ENCODE peak calls at places on chromosomes 4 and X, in five cellular contexts. L is upper lobe of left lung, I is HepG2, P is K562, X is GM12878. J is an unnamed sample.

GRCh38 chrX:131735127-131735526 is 191.3 kb downstream of the OR13H1 start:
- ATAC-seq in L (no peak), I (no peak), P (no peak), X (no peak), J (peak; percentile 66)

GRCh38 chr4:75555294-75556164 is at the start of gene ODAPH:
- ATAC-seq in L (no peak), I (peak; percentile 93), P (peak; percentile 81), X (peak; percentile 97), J (no peak)

GRCh38 chrX:132331532-132331931 is 112.3 kb upstream of the RAP2C start:
- ATAC-seq in L (no peak), I (peak; percentile 80), P (no peak), X (no peak), J (no peak)

GRCh38 chr4:145937021-145937861 is 1.4 kb downstream of the ZNF827 start:
- ATAC-seq in L (peak; percentile 61), I (peak; percentile 40), P (peak; percentile 44), X (peak; percentile 32), J (peak; percentile 64)

GRCh38 chrX:65993915-65994460 is 45.9 kb downstream of the VSIG4 start:
- ATAC-seq in L (no peak), I (no peak), P (peak; percentile 12), X (no peak), J (no peak)

GRCh38 chr4:80539190-80539589 is 203.7 kb downstream of the CFAP299 start:
- ATAC-seq in L (no peak), I (no peak), P (no peak), X (peak; percentile 42), J (no peak)

GRCh38 chrX:34810364-34810763 is 132.2 kb upstream of the FAM47B start:
- ATAC-seq in L (no peak), I (no peak), P (no peak), X (no peak), J (no peak)

GRCh38 chrX:7225338-7225737 is 77.4 kb upstream of the PUDP start:
- ATAC-seq in L (no peak), I (no peak), P (no peak), X (no peak), J (no peak)

GRCh38 chrX:130909469-130910136 is 6.6 kb upstream of the ENOX2 start:
- ATAC-seq in L (peak; percentile 49), I (no peak), P (peak; percentile 82), X (no peak), J (no peak)

GRCh38 chr4:26009502-26009901 is 95.5 kb downstream of the SMIM20 start:
- ATAC-seq in L (no peak), I (no peak), P (no peak), X (no peak), J (no peak)

GRCh38 chr4:126748736-126749135 is 884.0 kb upstream of the INTU start:
- ATAC-seq in L (no peak), I (no peak), P (no peak), X (no peak), J (no peak)

GRCh38 chr4:107094332-107094731 is 58.2 kb upstream of the DKK2 start:
- ATAC-seq in L (no peak), I (peak; percentile 80), P (no peak), X (peak; percentile 87), J (no peak)

GRCh38 chr4:83108101-83108861 is 6.2 kb downstream of the PLAC8 start:
- ATAC-seq in L (no peak), I (no peak), P (no peak), X (no peak), J (no peak)

GRCh38 chr4:165838575-165838974 is 34.5 kb upstream of the TLL1 start:
- ATAC-seq in L (no peak), I (no peak), P (no peak), X (no peak), J (peak; percentile 42)

GRCh38 chrX:139739138-139739537 is 31.2 kb upstream of the MCF2 start:
- ATAC-seq in L (no peak), I (no peak), P (no peak), X (peak; percentile 92), J (no peak)

GRCh38 chrX:103614999-103615398 is 7.2 kb downstream of the TCEAL3 start:
- ATAC-seq in L (no peak), I (no peak), P (no peak), X (no peak), J (no peak)

GRCh38 chr4:85761803-85762202 is 286.9 kb downstream of the ARHGAP24 start:
- ATAC-seq in L (peak; percentile 86), I (no peak), P (no peak), X (no peak), J (peak; percentile 79)

GRCh38 chr4:78566834-78567501 is 15.4 kb downstream of the ANXA3 start:
- ATAC-seq in L (no peak), I (no peak), P (peak; percentile 65), X (peak; percentile 90), J (no peak)

GRCh38 chrX:10221651-10222050 is 64.9 kb downstream of the CLCN4 start:
- ATAC-seq in L (no peak), I (no peak), P (no peak), X (no peak), J (no peak)

GRCh38 chr4:140136509-140136908 is 17.5 kb downstream of the MAML3 start:
- ATAC-seq in L (peak; percentile 41), I (no peak), P (no peak), X (no peak), J (no peak)

DNA sequence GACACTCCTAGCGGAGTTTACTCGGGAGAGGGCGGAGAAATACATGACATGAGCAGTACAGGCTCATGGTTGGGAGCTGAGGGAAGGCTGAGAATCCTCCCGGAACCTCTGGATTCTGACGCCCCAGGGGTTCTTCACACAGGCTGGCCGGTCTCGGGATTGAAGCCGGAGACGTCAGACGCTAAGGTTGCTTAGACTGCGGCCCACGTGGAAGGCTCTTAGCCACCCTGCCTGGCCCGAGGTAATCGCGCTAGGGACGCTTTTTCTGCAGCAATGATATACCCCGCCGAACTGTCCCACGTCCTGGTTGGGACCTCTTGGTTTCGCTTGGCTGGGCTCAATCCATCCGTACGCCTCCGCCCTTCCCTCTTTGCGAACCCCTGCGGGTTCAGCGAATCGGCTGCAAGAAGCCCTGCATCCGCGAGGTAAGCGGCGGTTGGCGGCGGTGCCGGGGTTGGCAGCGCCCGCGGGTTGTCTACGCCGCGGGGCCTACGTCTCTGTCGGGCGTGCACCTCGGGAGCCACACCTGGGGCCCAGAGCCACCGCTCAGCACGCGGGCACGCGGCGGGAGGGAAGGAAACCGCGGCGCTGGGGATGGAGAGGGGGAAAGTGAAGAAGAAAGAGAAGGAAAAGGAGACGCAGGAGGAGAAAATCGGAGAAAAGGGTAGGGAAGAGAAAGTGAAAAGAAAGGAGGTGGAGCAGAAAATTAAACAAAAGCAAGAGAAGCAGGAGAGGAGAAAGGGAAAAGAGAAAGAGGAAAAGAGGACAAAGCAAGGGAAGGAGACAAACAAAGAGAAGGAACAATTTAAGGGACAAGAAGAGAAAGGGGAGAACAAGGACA is at the start of gene ARL9:
- ATAC-seq in L (peak; percentile 88), I (peak; percentile 61), P (no peak), X (peak; percentile 79), J (peak; percentile 81)
- TF ChIP-seq EP300 in L (no peak), I (no peak), P (no peak), X (no peak), J (no peak)

GRCh38 chrX:38327007-38327774 is at the start of gene RPGR:
- ATAC-seq in L (peak; percentile 99), I (peak; percentile 97), P (peak; percentile 99), X (peak; percentile 95), J (peak; percentile 98)
- TF ChIP-seq POLR2AphosphoS5 in L (peak; percentile 71), I (peak; percentile 24), P (no peak), X (no peak), J (peak; percentile 43)

DNA sequence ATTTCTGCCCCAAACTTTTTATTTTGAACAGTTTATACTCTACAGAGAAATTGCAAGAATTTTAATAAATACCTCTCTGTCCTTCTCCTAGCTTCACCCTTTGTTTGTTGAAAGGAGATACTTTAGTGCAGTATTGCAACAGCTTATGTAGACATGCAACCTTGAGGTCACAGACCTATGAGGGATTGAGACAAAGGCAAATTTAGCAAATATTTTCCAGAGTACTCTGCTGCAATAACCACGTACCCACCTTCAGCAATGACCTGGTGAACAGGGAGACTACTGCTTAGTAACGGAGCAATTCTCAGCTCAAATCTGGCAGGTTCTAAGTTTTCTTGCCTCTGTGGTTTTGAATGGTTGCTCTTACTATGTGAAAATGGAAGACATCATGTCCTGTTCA is 13.2 kb downstream of the FGA start:
- ATAC-seq in L (no peak), I (peak; percentile 96), P (no peak), X (no peak), J (no peak)
- TF ChIP-seq EP300 in L (no peak), I (peak; percentile 98), P (no peak), X (no peak), J (no peak)

GRCh38 chrX:38939067-38939466 is 137.8 kb downstream of the MID1IP1 start:
- ATAC-seq in L (peak; percentile 69), I (no peak), P (no peak), X (no peak), J (peak; percentile 78)
- TF ChIP-seq POLR2AphosphoS5 in L (no peak), I (no peak), P (no peak), X (no peak), J (peak; percentile 81)

GRCh38 chr4:162274354-162274753 is 110.6 kb upstream of the FSTL5 start:
- ATAC-seq in L (peak; percentile 61), I (no peak), P (no peak), X (peak; percentile 99), J (no peak)

DNA sequence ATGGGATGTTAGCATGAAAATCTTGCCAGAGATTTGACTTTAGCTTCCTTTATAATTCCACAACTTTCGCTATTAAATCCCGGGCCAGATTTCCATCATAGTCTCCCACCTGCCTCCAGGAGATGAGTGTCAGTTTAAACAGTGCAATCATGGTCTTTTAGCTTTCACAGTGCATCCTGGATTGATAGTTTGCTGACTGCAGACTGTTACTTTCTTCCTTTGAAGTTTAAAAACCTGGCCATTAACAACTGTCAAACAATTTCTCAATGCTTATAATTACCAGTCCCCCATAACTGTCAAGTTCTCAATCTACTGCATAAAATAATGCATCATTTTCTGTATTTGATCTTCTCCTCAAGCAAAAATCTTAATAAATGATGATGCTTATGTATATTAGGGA is 108.4 kb upstream of the FSTL5 start:
- ATAC-seq in L (no peak), I (no peak), P (no peak), X (no peak), J (no peak)
- TF ChIP-seq EP300 in L (no peak), I (no peak), P (no peak), X (no peak), J (no peak)

DNA sequence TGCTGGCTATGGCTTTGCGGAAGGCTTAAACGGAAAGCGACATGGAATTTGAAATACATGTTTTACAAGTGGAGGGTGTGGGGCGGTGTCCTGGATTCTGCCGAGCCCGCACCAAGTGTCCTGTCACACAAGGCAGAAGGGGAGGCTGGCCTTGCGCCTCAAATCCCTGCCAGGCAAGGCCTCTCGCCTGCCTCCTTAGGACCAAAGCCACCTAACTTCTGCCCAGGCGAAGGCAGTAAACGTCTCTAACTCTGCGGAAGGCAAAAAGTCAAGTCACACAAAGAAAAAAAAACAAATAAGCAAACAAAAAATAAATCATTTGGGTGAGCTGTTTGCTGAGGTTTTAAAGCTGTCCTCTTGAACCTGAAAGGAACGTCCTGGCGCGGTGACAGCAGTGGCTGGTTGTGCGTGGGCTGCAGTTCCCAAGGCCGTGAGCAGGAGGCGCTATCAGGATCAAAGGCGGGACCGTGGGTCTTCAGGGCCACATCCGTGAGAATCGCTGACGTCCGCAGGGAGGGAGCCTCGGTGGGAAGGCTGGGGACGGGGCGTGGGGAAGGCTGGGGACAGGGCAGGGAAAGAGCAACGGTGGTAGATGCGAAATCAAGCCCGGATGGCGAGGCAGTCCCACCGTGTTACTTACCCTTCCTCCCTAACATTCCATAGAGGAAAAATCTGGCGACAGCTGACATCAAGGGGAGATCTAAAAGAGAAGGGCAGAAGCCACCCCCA is 99.1 kb downstream of the TRAPPC11 start:
- ATAC-seq in L (peak; percentile 57), I (no peak), P (peak; percentile 64), X (no peak), J (no peak)
- TF ChIP-seq POLR2AphosphoS5 in L (no peak), I (no peak), P (no peak), X (no peak), J (no peak)

GRCh38 chr4:159227984-159228383 is 125.1 kb downstream of the RAPGEF2 start:
- ATAC-seq in L (peak; percentile 93), I (no peak), P (peak; percentile 52), X (no peak), J (peak; percentile 93)
- TF ChIP-seq EP300 in L (peak; percentile 56), I (no peak), P (no peak), X (no peak), J (no peak)